ENCODE peak calls at places on chromosomes 16 and 17, in six cellular contexts. D, Q, G, W, O and J are unnamed samples.

GRCh38 chr16:87832759-87833502 is 36.4 kb downstream of the SLC7A5 start:
- DNase-seq in W (no peak), Q (no peak), G (no peak), D (no peak), O (no peak), J (no peak)

GRCh38 chr16:50311891-50312501 is 45.6 kb downstream of the ADCY7 start:
- DNase-seq in D (no peak), O (no peak), G (no peak), Q (no peak), W (no peak), J (no peak)

GRCh38 chr16:30382398-30383015 is at the start of gene SEPTIN1:
- DNase-seq in W (no peak), O (no peak), Q (no peak), D (no peak), G (no peak), J (no peak)

GRCh38 chr16:9012848-9013507 is 49.3 kb upstream of the USP7 start:
- DNase-seq in G (peak; percentile 44), O (peak; percentile 87), W (no peak), D (peak; percentile 93), Q (peak; percentile 27), J (peak; percentile 23)

GRCh38 chr17:68182940-68183551 is 64.8 kb upstream of the AMZ2 start:
- DNase-seq in Q (no peak), W (no peak), G (no peak), O (peak; percentile 83), D (peak; percentile 84), J (no peak)

GRCh38 chr17:1629647-1630310 is 1.1 kb upstream of the SLC43A2 start:
- DNase-seq in G (no peak), D (peak; percentile 86), Q (no peak), O (peak; percentile 65), W (peak; percentile 33), J (peak; percentile 52)

GRCh38 chr16:7206469-7206868 is 126.2 kb upstream of the RBFOX1 start:
- DNase-seq in Q (no peak), W (no peak), G (no peak), D (no peak), O (no peak), J (no peak)

GRCh38 chr17:76337413-76337777 is 16.3 kb downstream of the PRPSAP1 start:
- DNase-seq in Q (peak; percentile 41), D (no peak), G (no peak), W (peak; percentile 18), O (no peak), J (peak; percentile 56)

GRCh38 chr17:8122923-8123694 is 797 bp downstream of the HES7 start:
- DNase-seq in Q (peak; percentile 68), G (peak; percentile 27), W (peak; percentile 27), O (peak; percentile 41), D (peak; percentile 63), J (peak; percentile 25)

GRCh38 chr16:48347191-48347860 is 37.9 kb downstream of the SIAH1 start:
- DNase-seq in Q (no peak), G (no peak), O (no peak), D (no peak), W (no peak), J (no peak)

GRCh38 chr17:75752405-75753192 is 12.4 kb downstream of the GALK1 start:
- DNase-seq in D (peak; percentile 35), Q (no peak), O (peak; percentile 14), G (no peak), W (no peak), J (peak; percentile 40)

GRCh38 chr17:50608700-50609375 is 25.8 kb upstream of the ABCC3 start:
- DNase-seq in W (no peak), G (no peak), O (no peak), D (no peak), Q (no peak), J (no peak)

GRCh38 chr16:73026754-73027654 is 20.9 kb downstream of the ZFHX3 start:
- DNase-seq in Q (no peak), O (no peak), G (no peak), W (no peak), D (no peak), J (no peak)

GRCh38 chr16:71894229-71894920 is 956 bp upstream of the IST1 start:
- DNase-seq in G (peak; percentile 26), Q (peak; percentile 86), D (peak; percentile 86), W (peak; percentile 76), O (peak; percentile 90), J (peak; percentile 50)

GRCh38 chr16:70704586-70704985 is 18.7 kb upstream of the MTSS2 start:
- DNase-seq in D (no peak), Q (no peak), G (no peak), W (no peak), O (no peak), J (no peak)

GRCh38 chr17:72030067-72030899 is 90.5 kb upstream of the SOX9 start:
- DNase-seq in G (peak; percentile 45), W (peak; percentile 61), D (peak; percentile 94), O (peak; percentile 97), Q (peak; percentile 77), J (no peak)

GRCh38 chr17:57264250-57264649 is 7.9 kb downstream of the MSI2 start:
- DNase-seq in G (no peak), O (no peak), Q (no peak), D (no peak), W (no peak), J (no peak)

GRCh38 chr16:53908731-53909130 is 204.8 kb downstream of the FTO start:
- DNase-seq in D (no peak), W (peak; percentile 51), O (no peak), Q (peak; percentile 64), G (no peak), J (no peak)

GRCh38 chr17:50853015-50853615 is 13.0 kb downstream of the TOB1 start:
- DNase-seq in D (peak; percentile 20), W (no peak), G (no peak), Q (no peak), O (no peak), J (no peak)

GRCh38 chr17:78266231-78266631 is 34.8 kb downstream of the TMEM235 start:
- DNase-seq in D (no peak), O (no peak), Q (no peak), G (no peak), W (no peak), J (no peak)

GRCh38 chr16:66503030-66503429 is 46.9 kb downstream of the TK2 start:
- DNase-seq in Q (no peak), O (no peak), W (no peak), D (no peak), G (no peak), J (no peak)

GRCh38 chr16:59510008-59510424 is 775.9 kb upstream of the GOT2 start:
- DNase-seq in D (no peak), O (no peak), W (no peak), Q (no peak), G (no peak), J (no peak)

GRCh38 chr16:81455006-81455405 is 10.4 kb downstream of the CMIP start:
- DNase-seq in Q (no peak), D (no peak), W (no peak), G (no peak), O (no peak), J (no peak)

GRCh38 chr16:81457326-81458133 is 12.9 kb downstream of the CMIP start:
- DNase-seq in W (peak; percentile 76), O (peak; percentile 88), D (no peak), Q (peak; percentile 83), G (no peak), J (no peak)

GRCh38 chr16:81454044-81454443 is 9.4 kb downstream of the CMIP start:
- DNase-seq in O (no peak), D (no peak), G (no peak), W (no peak), Q (no peak), J (no peak)

GRCh38 chr16:81456523-81457325 is 12.1 kb downstream of the CMIP start:
- DNase-seq in D (no peak), W (no peak), O (no peak), G (no peak), Q (no peak), J (no peak)

GRCh38 chr16:81455720-81456494 is 11.3 kb downstream of the CMIP start:
- DNase-seq in W (no peak), G (no peak), O (no peak), Q (no peak), D (no peak), J (no peak)
- H3K79me1 ChIP-seq in W (peaks cover 60% of the 10 kb centered on the region), G (peaks cover 17% of the 10 kb centered on the region), O (peaks cover 67% of the 10 kb centered on the region), Q (peaks cover 75% of the 10 kb centered on the region), D (no peaks in the 10 kb centered on the region), J (no peaks in the 10 kb centered on the region)

GRCh38 chr16:27320261-27321012 is 6.7 kb downstream of the IL4R start:
- DNase-seq in O (no peak), G (no peak), Q (no peak), W (no peak), D (no peak), J (no peak)

GRCh38 chr16:27317320-27317719 is 3.5 kb downstream of the IL4R start:
- DNase-seq in G (no peak), D (no peak), W (no peak), O (no peak), Q (no peak), J (no peak)

GRCh38 chr16:27317738-27318398 is 4.1 kb downstream of the IL4R start:
- DNase-seq in D (no peak), O (no peak), G (no peak), W (no peak), Q (no peak), J (no peak)

GRCh38 chr16:27319257-27319965 is 5.6 kb downstream of the IL4R start:
- DNase-seq in O (no peak), G (no peak), W (no peak), Q (no peak), D (no peak), J (no peak)

GRCh38 chr16:27318399-27319256 is 4.9 kb downstream of the IL4R start:
- DNase-seq in O (peak; percentile 36), Q (peak; percentile 89), G (no peak), D (no peak), W (peak; percentile 48), J (peak; percentile 54)
- H3K79me1 ChIP-seq in O (peaks cover 25% of the 10 kb centered on the region), Q (peaks cover 3% of the 10 kb centered on the region), G (peaks cover 2% of the 10 kb centered on the region), D (no peaks in the 10 kb centered on the region), W (peaks cover 7% of the 10 kb centered on the region), J (peaks cover 14% of the 10 kb centered on the region)

GRCh38 chr16:81551141-81551808 is 106.7 kb downstream of the CMIP start:
- DNase-seq in W (peak; percentile 70), Q (peak; percentile 80), O (peak; percentile 67), D (no peak), G (no peak), J (peak; percentile 74)
- H3K79me1 ChIP-seq in W (peaks cover 39% of the 10 kb centered on the region), Q (peaks cover 57% of the 10 kb centered on the region), O (peaks cover 44% of the 10 kb centered on the region), D (peaks cover 7% of the 10 kb centered on the region), G (peaks cover 25% of the 10 kb centered on the region), J (peaks cover 3% of the 10 kb centered on the region)

DNA sequence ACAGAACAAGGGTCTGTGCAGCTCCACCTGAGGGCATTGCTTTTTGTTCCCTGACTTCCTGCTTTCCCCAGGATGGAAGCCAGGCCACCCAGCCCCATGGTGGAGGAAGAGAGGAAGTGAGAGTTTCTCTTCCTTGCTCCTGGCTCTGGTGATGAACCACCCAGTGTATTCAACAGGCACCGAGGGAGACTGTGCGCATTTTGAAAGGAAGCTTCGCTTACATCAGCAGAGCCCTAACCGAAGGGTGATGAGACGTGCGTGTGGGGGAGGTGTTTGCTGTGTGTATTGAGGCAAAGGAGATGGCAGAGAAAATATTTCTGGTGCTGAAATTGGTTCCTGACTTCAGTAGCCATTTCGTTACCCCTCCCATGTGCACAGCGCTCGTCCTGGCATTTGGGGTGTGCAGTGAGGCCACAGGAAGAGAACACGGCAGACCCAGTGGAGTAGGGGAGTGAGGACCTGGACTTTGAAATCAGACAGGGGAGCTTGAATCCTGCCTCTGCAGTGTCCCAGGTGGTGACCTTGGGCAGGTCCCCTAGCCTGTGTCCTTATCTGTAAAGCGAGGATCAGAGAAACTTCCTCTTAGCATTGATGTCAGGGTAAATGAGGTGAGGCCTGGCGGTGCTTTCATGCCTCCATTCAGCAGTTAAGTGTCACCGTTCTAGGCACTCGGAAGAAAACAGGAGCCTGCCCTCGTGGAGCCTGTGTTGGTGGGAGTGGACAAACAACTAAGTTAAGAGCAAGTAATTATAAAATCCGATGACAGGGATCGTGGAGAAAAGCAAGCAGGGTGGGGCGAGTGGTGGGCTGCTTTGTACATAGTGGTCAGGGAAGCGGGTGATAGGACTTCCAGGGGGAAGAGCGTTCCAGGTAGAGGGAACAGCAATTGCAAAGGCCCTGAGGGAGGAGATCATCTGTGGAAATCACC is 7.4 kb downstream of the CMIP start:
- DNase-seq in Q (no peak), O (peak; percentile 65), W (peak; percentile 11), G (no peak), D (no peak), J (no peak)
- H3K79me1 ChIP-seq in Q (peaks cover 61% of the 10 kb centered on the region), O (peaks cover 71% of the 10 kb centered on the region), W (peaks cover 43% of the 10 kb centered on the region), G (peaks cover 26% of the 10 kb centered on the region), D (peaks cover 5% of the 10 kb centered on the region), J (peaks cover 4% of the 10 kb centered on the region)